ENCODE peak calls at places on chromosomes 12 and 14, in ten cellular contexts. G is stimulated activated CD8-positive, alpha-beta memory T cell treated with anti-CD3 and anti-CD28 coated beads, Interleukin-4, amount 100 ng/mL, for 24 hours; V is chondrocyte; B is Kasumi-1; O is tibial nerve; P is right lobe of liver; D is aorta; R is fibroblast of pulmonary artery; Q is stimulated activated effector memory CD8-positive, alpha-beta T cell treated with anti-CD3 and anti-CD28 coated beads, Interleukin-12 subunit alpha, Interleukin-12 subunit beta, amount 100 ng/mL, for 72 hours; M is HTR-8/SVneo. K is an unnamed sample.
A peak's percentile ranks its signal among the peaks of the same experiment; 100 is the strongest.

GRCh38 chr14:51167587-51168219 is 72.3 kb upstream of the TMX1 start:
- DNase-seq in M (no peak), P (no peak), O (peak; percentile 50), B (no peak), G (no peak), V (no peak), D (no peak), R (peak; percentile 61), Q (no peak), K (no peak)

GRCh38 chr12:52993558-52993869 is 12.7 kb upstream of the EIF4B start:
- DNase-seq in Q (no peak), G (no peak), R (no peak), D (peak; percentile 3), O (no peak), P (no peak), V (no peak), B (no peak), M (no peak), K (no peak)

GRCh38 chr12:55965941-55966407 is at the start of gene PMEL:
- DNase-seq in R (no peak), M (peak; percentile 25), B (peak; percentile 41), D (no peak), V (no peak), Q (no peak), P (no peak), G (no peak), O (no peak), K (no peak)

GRCh38 chr12:56808954-56809353 is 45.8 kb downstream of the HSD17B6 start:
- DNase-seq in G (no peak), R (no peak), B (no peak), M (no peak), V (no peak), D (no peak), P (no peak), Q (no peak), O (no peak), K (no peak)

GRCh38 chr12:571795-572531 is 91.3 kb downstream of the NINJ2 start:
- DNase-seq in M (no peak), P (no peak), Q (no peak), V (no peak), G (no peak), R (no peak), B (no peak), D (peak; percentile 79), O (no peak), K (no peak)

GRCh38 chr14:106436310-106436905 is 910.0 kb downstream of the TMEM121 start:
- DNase-seq in R (no peak), O (no peak), Q (peak; percentile 60), P (peak; percentile 60), G (peak; percentile 62), V (no peak), D (no peak), M (no peak), B (peak; percentile 32), K (no peak)

GRCh38 chr14:72645706-72646105 is 248.2 kb downstream of the DPF3 start:
- DNase-seq in M (no peak), Q (no peak), V (no peak), D (no peak), R (no peak), P (no peak), G (no peak), O (no peak), B (no peak), K (no peak)

GRCh38 chr14:77140937-77141591 is 527 bp downstream of the ZDHHC22 start:
- DNase-seq in V (no peak), B (peak; percentile 32), O (no peak), D (no peak), Q (no peak), M (peak; percentile 61), P (no peak), R (peak; percentile 18), G (no peak), K (peak; percentile 60)

GRCh38 chr14:54348001-54348611 is 48.7 kb upstream of the CDKN3 start:
- DNase-seq in B (peak; percentile 92), O (peak; percentile 52), Q (no peak), V (no peak), P (no peak), R (peak; percentile 66), D (no peak), M (peak; percentile 79), G (no peak), K (peak; percentile 35)

GRCh38 chr14:24761141-24761540 is 127.2 kb upstream of the GZMB start:
- DNase-seq in M (no peak), G (no peak), D (no peak), Q (no peak), P (no peak), B (no peak), R (no peak), V (no peak), O (no peak), K (no peak)

GRCh38 chr14:99575043-99576023 is 28.7 kb downstream of the CCDC85C start:
- DNase-seq in V (no peak), Q (no peak), G (no peak), M (peak; percentile 60), R (no peak), O (no peak), B (no peak), P (peak; percentile 58), D (no peak), K (no peak)

GRCh38 chr12:94792690-94793089 is 142.3 kb upstream of the TMCC3 start:
- DNase-seq in M (no peak), P (no peak), V (no peak), D (no peak), G (no peak), O (no peak), R (peak; percentile 62), Q (no peak), B (peak; percentile 76), K (no peak)

GRCh38 chr12:58028294-58028693 is 86.9 kb downstream of the ATP23 start:
- DNase-seq in B (no peak), O (no peak), Q (no peak), V (no peak), R (no peak), P (no peak), M (no peak), D (no peak), G (no peak), K (no peak)

GRCh38 chr14:99252940-99253868 is 18.8 kb downstream of the BCL11B start:
- DNase-seq in M (no peak), G (no peak), V (no peak), Q (no peak), R (no peak), B (no peak), D (no peak), O (no peak), P (no peak), K (no peak)

GRCh38 chr12:76883826-76884225 is 5.0 kb upstream of the CSRP2 start:
- DNase-seq in D (no peak), V (no peak), B (no peak), P (no peak), G (no peak), R (peak; percentile 92), Q (no peak), O (peak; percentile 9), M (no peak), K (no peak)

GRCh38 chr12:2974560-2974971 is 15.4 kb downstream of the TEAD4 start:
- DNase-seq in G (no peak), B (no peak), R (no peak), Q (no peak), M (no peak), O (no peak), D (no peak), V (no peak), P (no peak), K (no peak)

GRCh38 chr12:3170423-3171194 is 93.4 kb downstream of the TSPAN9 start:
- DNase-seq in Q (no peak), O (no peak), D (peak; percentile 34), G (no peak), R (peak; percentile 88), M (peak; percentile 90), P (no peak), B (no peak), V (no peak), K (no peak)

GRCh38 chr14:73239463-73240241 is 2.3 kb downstream of the PAPLN start:
- DNase-seq in G (no peak), R (peak; percentile 62), D (peak; percentile 81), B (no peak), O (peak; percentile 72), Q (no peak), M (no peak), V (no peak), P (no peak), K (no peak)

GRCh38 chr12:90999518-90999917 is 5.3 kb downstream of the EPYC start:
- DNase-seq in R (no peak), P (no peak), M (no peak), D (no peak), V (no peak), O (no peak), G (no peak), B (no peak), Q (no peak), K (no peak)